ENCODE peak calls at places on chromosome 1, in nine cellular contexts. One of them, this sample, is unnamed.

GRCh38 chr1:65793359-65793732 is 651 bp downstream of the PDE4B start:
- DNase-seq in ACHN: no peak
- DNase-seq in GM10248: no peak
- DNase-seq in M059J: peak
- DNase-seq in brain pericyte: no peak
- DNase-seq in NCI-H1105 treated with DMSO at 0.1 percent for 48 hours: no peak
- DNase-seq in T-helper 17 cell: no peak
- DNase-seq in amniotic stem cell: no peak
- DNase-seq in dorsolateral prefrontal cortex: peak
- DNase-seq in this sample: no peak

GRCh38 chr1:201142011-201142853 is 12.0 kb downstream of the TMEM9 start:
- DNase-seq in ACHN: no peak
- DNase-seq in GM10248: no peak
- DNase-seq in M059J: no peak
- DNase-seq in brain pericyte: no peak
- DNase-seq in NCI-H1105 treated with DMSO at 0.1 percent for 48 hours: no peak
- DNase-seq in T-helper 17 cell: no peak
- DNase-seq in amniotic stem cell: no peak
- DNase-seq in dorsolateral prefrontal cortex: no peak
- DNase-seq in this sample: no peak

GRCh38 chr1:3403388-3404179 is 50.9 kb upstream of the ARHGEF16 start:
- DNase-seq in ACHN: no peak
- DNase-seq in GM10248: no peak
- DNase-seq in M059J: no peak
- DNase-seq in brain pericyte: no peak
- DNase-seq in NCI-H1105 treated with DMSO at 0.1 percent for 48 hours: peak
- DNase-seq in T-helper 17 cell: no peak
- DNase-seq in amniotic stem cell: no peak
- DNase-seq in dorsolateral prefrontal cortex: no peak
- DNase-seq in this sample: no peak

GRCh38 chr1:89820423-89821321 is at the start of gene LRRC8D:
- DNase-seq in ACHN: peak
- DNase-seq in GM10248: peak
- DNase-seq in M059J: peak
- DNase-seq in brain pericyte: no peak
- DNase-seq in NCI-H1105 treated with DMSO at 0.1 percent for 48 hours: peak
- DNase-seq in T-helper 17 cell: peak
- DNase-seq in amniotic stem cell: peak
- DNase-seq in dorsolateral prefrontal cortex: peak
- DNase-seq in this sample: peak

GRCh38 chr1:172287207-172287606 is 133.3 kb upstream of the C1orf105 start:
- DNase-seq in ACHN: no peak
- DNase-seq in GM10248: no peak
- DNase-seq in M059J: peak
- DNase-seq in brain pericyte: no peak
- DNase-seq in NCI-H1105 treated with DMSO at 0.1 percent for 48 hours: no peak
- DNase-seq in T-helper 17 cell: no peak
- DNase-seq in amniotic stem cell: no peak
- DNase-seq in dorsolateral prefrontal cortex: peak
- DNase-seq in this sample: peak

GRCh38 chr1:1305300-1306069 is 2.2 kb downstream of the ACAP3 start:
- DNase-seq in ACHN: peak
- DNase-seq in GM10248: peak
- DNase-seq in M059J: peak
- DNase-seq in brain pericyte: no peak
- DNase-seq in NCI-H1105 treated with DMSO at 0.1 percent for 48 hours: no peak
- DNase-seq in T-helper 17 cell: peak
- DNase-seq in amniotic stem cell: no peak
- DNase-seq in dorsolateral prefrontal cortex: peak
- DNase-seq in this sample: peak

GRCh38 chr1:203422656-203423055 is 53.0 kb upstream of the PRELP start:
- DNase-seq in ACHN: no peak
- DNase-seq in GM10248: no peak
- DNase-seq in M059J: peak
- DNase-seq in brain pericyte: no peak
- DNase-seq in NCI-H1105 treated with DMSO at 0.1 percent for 48 hours: no peak
- DNase-seq in T-helper 17 cell: no peak
- DNase-seq in amniotic stem cell: no peak
- DNase-seq in dorsolateral prefrontal cortex: no peak
- DNase-seq in this sample: peak

GRCh38 chr1:241518447-241519307 is 878 bp downstream of the FH start:
- DNase-seq in ACHN: peak
- DNase-seq in GM10248: no peak
- DNase-seq in M059J: peak
- DNase-seq in brain pericyte: no peak
- DNase-seq in NCI-H1105 treated with DMSO at 0.1 percent for 48 hours: no peak
- DNase-seq in T-helper 17 cell: no peak
- DNase-seq in amniotic stem cell: no peak
- DNase-seq in dorsolateral prefrontal cortex: peak
- DNase-seq in this sample: no peak

GRCh38 chr1:64471218-64471719 is 1.3 kb downstream of the CACHD1 start:
- DNase-seq in ACHN: peak
- DNase-seq in GM10248: no peak
- DNase-seq in M059J: no peak
- DNase-seq in brain pericyte: no peak
- DNase-seq in NCI-H1105 treated with DMSO at 0.1 percent for 48 hours: no peak
- DNase-seq in T-helper 17 cell: no peak
- DNase-seq in amniotic stem cell: no peak
- DNase-seq in dorsolateral prefrontal cortex: peak
- DNase-seq in this sample: peak

GRCh38 chr1:2481885-2482284 is 5.8 kb downstream of the PLCH2 start:
- DNase-seq in ACHN: no peak
- DNase-seq in GM10248: no peak
- DNase-seq in M059J: peak
- DNase-seq in brain pericyte: no peak
- DNase-seq in NCI-H1105 treated with DMSO at 0.1 percent for 48 hours: no peak
- DNase-seq in T-helper 17 cell: no peak
- DNase-seq in amniotic stem cell: no peak
- DNase-seq in dorsolateral prefrontal cortex: no peak
- DNase-seq in this sample: no peak

This sample was measured in HFFc6.